ENCODE peak calls at places on chromosomes 4 and X, in ten cellular contexts. N, P, E, C, Z, R, Q, X, I and L are unnamed samples.

GRCh38 chr4:183797445-183798248 is 107.5 kb upstream of the STOX2 start:
- DNase-seq in Z (no peak), P (peak), E (peak), R (peak), X (no peak), N (peak), I (no peak), C (peak), Q (peak), L (no peak)

GRCh38 chr4:169506903-169507302 is 105.5 kb downstream of the NEK1 start:
- DNase-seq in I (no peak), Z (no peak), E (no peak), N (no peak), X (no peak), Q (no peak), R (no peak), P (no peak), C (no peak), L (no peak)

GRCh38 chr4:112127736-112128322 is 17.4 kb upstream of the FAM241A start:
- DNase-seq in I (no peak), R (no peak), Z (no peak), E (no peak), P (peak), X (no peak), N (no peak), Q (peak), C (no peak), L (no peak)

GRCh38 chrX:70196961-70197805 is 19.9 kb downstream of the DGAT2L6 start:
- DNase-seq in R (peak), I (no peak), C (peak), X (no peak), N (peak), Z (peak), Q (peak), E (peak), P (peak), L (peak)

GRCh38 chrX:150887906-150888465 is 10.5 kb downstream of the CD99L2 start:
- DNase-seq in C (no peak), P (peak), X (no peak), Q (peak), I (peak), E (no peak), N (no peak), R (no peak), Z (no peak), L (no peak)

GRCh38 chr4:76733380-76733779 is 164.6 kb downstream of the SOWAHB start:
- DNase-seq in N (no peak), E (no peak), P (no peak), I (no peak), Q (no peak), C (peak), X (no peak), R (no peak), Z (no peak), L (no peak)

GRCh38 chr4:76748649-76749048 is 149.3 kb downstream of the SOWAHB start:
- DNase-seq in I (no peak), C (peak), Q (peak), N (no peak), R (no peak), E (peak), P (peak), X (no peak), Z (no peak), L (no peak)

GRCh38 chr4:99648321-99648720 is 9.3 kb downstream of the C4orf54 start:
- DNase-seq in Z (no peak), R (no peak), I (no peak), C (no peak), E (no peak), P (no peak), N (no peak), Q (no peak), X (no peak), L (no peak)

GRCh38 chrX:151402719-151403390 is 5.8 kb downstream of the VMA21 start:
- DNase-seq in Q (no peak), N (no peak), R (peak), E (no peak), X (no peak), P (no peak), I (no peak), C (no peak), Z (no peak), L (no peak)

GRCh38 chr4:175271010-175271630 is 353.0 kb downstream of the ADAM29 start:
- DNase-seq in I (no peak), R (no peak), E (no peak), P (no peak), C (no peak), Q (peak), X (no peak), N (no peak), Z (no peak), L (no peak)

GRCh38 chr4:184444953-184445309 is 29.4 kb downstream of the IRF2 start:
- DNase-seq in C (peak), Z (peak), I (no peak), X (no peak), R (no peak), E (no peak), P (no peak), Q (no peak), N (peak), L (no peak)

GRCh38 chr4:121785479-121785878 is 15.6 kb upstream of the EXOSC9 start:
- DNase-seq in N (no peak), C (no peak), I (no peak), R (no peak), X (no peak), P (peak), Z (no peak), Q (peak), E (no peak), L (no peak)

GRCh38 chrX:136397001-136397400 is 90.7 kb upstream of the BRS3 start:
- DNase-seq in N (no peak), Q (peak), Z (no peak), X (no peak), P (no peak), C (no peak), E (no peak), R (no peak), I (no peak), L (no peak)

GRCh38 chr4:47733506-47733905 is 104.4 kb downstream of the CORIN start:
- DNase-seq in Q (no peak), Z (no peak), N (no peak), I (no peak), X (no peak), P (no peak), E (no peak), R (no peak), C (no peak), L (no peak)

GRCh38 chr4:78829296-78829695 is 53.1 kb downstream of the BMP2K start:
- DNase-seq in R (no peak), E (no peak), N (no peak), Q (peak), Z (no peak), I (no peak), X (no peak), C (no peak), P (peak), L (no peak)

GRCh38 chr4:110865611-110866254 is 242.9 kb upstream of the PITX2 start:
- DNase-seq in Q (peak), N (no peak), P (peak), C (no peak), I (no peak), R (no peak), Z (no peak), X (no peak), E (no peak), L (no peak)

GRCh38 chr4:145230726-145231125 is 50.3 kb upstream of the OTUD4 start:
- DNase-seq in I (no peak), P (no peak), R (no peak), X (no peak), Z (no peak), N (no peak), C (no peak), Q (no peak), E (no peak), L (no peak)

GRCh38 chr4:13327991-13328390 is 156.1 kb downstream of the RAB28 start:
- DNase-seq in Q (no peak), E (no peak), N (no peak), P (no peak), C (no peak), X (no peak), R (no peak), I (peak), Z (no peak), L (no peak)

GRCh38 chr4:9964884-9965283 is 56.4 kb downstream of the SLC2A9 start:
- DNase-seq in P (no peak), Z (no peak), R (no peak), I (no peak), Q (no peak), N (no peak), X (no peak), C (no peak), E (no peak), L (no peak)

GRCh38 chrX:148691456-148691855 is 191.0 kb downstream of the AFF2 start:
- DNase-seq in Z (no peak), P (peak), Q (no peak), R (no peak), N (no peak), I (no peak), E (no peak), X (no peak), C (no peak), L (no peak)

GRCh38 chr4:54433686-54434085 is 204.6 kb downstream of the PDGFRA start:
- DNase-seq in E (peak), R (no peak), X (no peak), C (peak), Z (no peak), P (peak), N (no peak), Q (peak), I (no peak), L (no peak)

GRCh38 chrX:46574337-46574940 is 874 bp downstream of the CHST7 start:
- DNase-seq in R (no peak), N (peak), Q (peak), Z (peak), P (no peak), E (peak), X (no peak), I (no peak), C (peak), L (peak)